ENCODE peak calls at places on chromosomes 4 and X, in five cellular contexts. One of them, this sample, is unnamed. For H3K9me3 and H3K4me1, the result is how much of the 10 kb centered on the place peaks cover.

GRCh38 chr4:169229571-169230028 is 41.2 kb downstream of the SH3RF1 start:
- DNase-seq in A549: peak
- DNase-seq in right lobe of liver: no peak
- DNase-seq in OCI-LY7: no peak
- DNase-seq in tibial nerve: no peak
- DNase-seq in this sample: no peak

GRCh38 chr4:141027421-141027820 is 105.8 kb downstream of the RNF150 start:
- DNase-seq in OCI-LY7: no peak
- DNase-seq in tibial nerve: no peak
- DNase-seq in A549: no peak
- DNase-seq in right lobe of liver: peak
- DNase-seq in this sample: no peak

GRCh38 chrX:41475611-41476241 is 28.6 kb downstream of the NYX start:
- DNase-seq in tibial nerve: no peak
- DNase-seq in OCI-LY7: no peak
- DNase-seq in A549: no peak
- DNase-seq in right lobe of liver: no peak
- DNase-seq in this sample: peak

GRCh38 chr4:117773067-117773946 is 261.0 kb upstream of the NDST3 start:
- DNase-seq in A549: no peak
- DNase-seq in tibial nerve: no peak
- DNase-seq in OCI-LY7: no peak
- DNase-seq in right lobe of liver: no peak
- DNase-seq in this sample: no peak

GRCh38 chrX:51494409-51494808 is 2.0 kb downstream of the NUDT11 start:
- DNase-seq in A549: no peak
- DNase-seq in right lobe of liver: no peak
- DNase-seq in OCI-LY7: peak
- DNase-seq in tibial nerve: no peak
- DNase-seq in this sample: peak

GRCh38 chr4:39469429-39470077 is 10.7 kb downstream of the LIAS start:
- DNase-seq in OCI-LY7: peak
- DNase-seq in right lobe of liver: peak
- DNase-seq in A549: peak
- DNase-seq in tibial nerve: no peak
- DNase-seq in this sample: peak

GRCh38 chr4:39933689-39934590 is 43.8 kb downstream of the PDS5A start:
- DNase-seq in A549: no peak
- DNase-seq in tibial nerve: no peak
- DNase-seq in OCI-LY7: no peak
- DNase-seq in right lobe of liver: no peak
- DNase-seq in this sample: no peak

GRCh38 chr4:186689476-186689875 is 34.2 kb downstream of the FAT1 start:
- DNase-seq in right lobe of liver: no peak
- DNase-seq in tibial nerve: no peak
- DNase-seq in OCI-LY7: no peak
- DNase-seq in A549: no peak
- DNase-seq in this sample: no peak

GRCh38 chr4:20271954-20272353 is 20.2 kb downstream of the SLIT2 start:
- DNase-seq in tibial nerve: no peak
- DNase-seq in A549: no peak
- DNase-seq in OCI-LY7: no peak
- DNase-seq in right lobe of liver: no peak
- DNase-seq in this sample: no peak

GRCh38 chr4:110049951-110050925 is 137.6 kb downstream of the EGF start:
- DNase-seq in right lobe of liver: no peak
- DNase-seq in A549: peak
- DNase-seq in OCI-LY7: peak
- DNase-seq in tibial nerve: peak
- DNase-seq in this sample: peak

GRCh38 chr4:171932238-171932637 is 119.0 kb downstream of the GALNTL6 start:
- DNase-seq in A549: no peak
- DNase-seq in OCI-LY7: no peak
- DNase-seq in tibial nerve: no peak
- DNase-seq in right lobe of liver: no peak
- DNase-seq in this sample: no peak

GRCh38 chrX:119121341-119121740 is 6.3 kb downstream of the KIAA1210 start:
- DNase-seq in tibial nerve: no peak
- DNase-seq in A549: no peak
- DNase-seq in OCI-LY7: no peak
- DNase-seq in right lobe of liver: no peak
- DNase-seq in this sample: no peak

GRCh38 chrX:40687169-40687568 is 39.8 kb upstream of the CXorf38 start:
- DNase-seq in OCI-LY7: no peak
- DNase-seq in right lobe of liver: no peak
- DNase-seq in tibial nerve: no peak
- DNase-seq in A549: no peak
- DNase-seq in this sample: no peak

GRCh38 chrX:10483191-10483808 is 137.1 kb downstream of the MID1 start:
- DNase-seq in right lobe of liver: no peak
- DNase-seq in tibial nerve: no peak
- DNase-seq in A549: no peak
- DNase-seq in OCI-LY7: no peak
- DNase-seq in this sample: no peak

DNA sequence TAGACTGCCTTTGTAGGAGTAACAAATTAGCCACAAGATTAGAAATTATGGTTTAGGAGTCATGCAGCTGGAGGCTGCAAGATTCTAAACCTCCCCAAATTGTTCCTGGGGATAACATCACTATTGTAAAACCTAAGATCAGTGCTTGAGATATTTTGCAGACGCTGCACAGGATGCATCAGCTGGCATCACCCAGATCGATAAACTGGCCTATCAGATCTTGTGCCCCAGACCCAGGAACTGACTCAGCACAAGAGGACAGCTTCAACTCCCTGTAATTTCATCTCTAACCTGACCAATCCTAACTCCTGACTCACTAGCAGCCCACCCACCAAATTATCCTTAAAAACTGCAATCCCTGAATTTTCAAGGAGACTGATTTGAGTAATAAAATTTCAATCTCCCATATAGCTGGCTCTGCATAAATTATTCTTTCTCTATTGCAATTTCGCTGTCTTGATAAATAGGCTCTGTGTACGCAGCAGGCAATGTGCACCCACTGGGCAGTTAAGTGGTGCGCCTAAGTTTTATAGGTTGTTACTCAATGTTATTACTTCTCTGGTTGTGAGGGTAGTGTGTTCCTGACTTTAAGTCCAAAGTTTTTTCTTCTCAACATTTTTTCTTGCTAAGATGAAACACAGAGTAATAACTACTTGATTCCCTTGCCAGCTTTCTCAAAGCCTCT is 312.2 kb upstream of the DKK2 start:
- DNase-seq in right lobe of liver: no peak
- DNase-seq in tibial nerve: no peak
- DNase-seq in OCI-LY7: no peak
- DNase-seq in A549: no peak
- DNase-seq in this sample: no peak
- H3K4me3 ChIP-seq in right lobe of liver: no peak
- H3K4me3 ChIP-seq in tibial nerve: no peak
- H3K4me3 ChIP-seq in OCI-LY7: no peak
- H3K4me3 ChIP-seq in A549: no peak
- H3K4me3 ChIP-seq in this sample: no peak

GRCh38 chr4:48005781-48006180 is 10.7 kb downstream of the CNGA1 start:
- DNase-seq in right lobe of liver: no peak
- DNase-seq in tibial nerve: no peak
- DNase-seq in OCI-LY7: no peak
- DNase-seq in A549: no peak
- DNase-seq in this sample: no peak

GRCh38 chr4:48011722-48012121 is 4.8 kb downstream of the CNGA1 start:
- DNase-seq in right lobe of liver: no peak
- DNase-seq in tibial nerve: no peak
- DNase-seq in A549: no peak
- DNase-seq in OCI-LY7: no peak
- DNase-seq in this sample: no peak

GRCh38 chr4:48012819-48013218 is 3.7 kb downstream of the CNGA1 start:
- DNase-seq in OCI-LY7: no peak
- DNase-seq in right lobe of liver: no peak
- DNase-seq in tibial nerve: no peak
- DNase-seq in A549: no peak
- DNase-seq in this sample: no peak

GRCh38 chr4:48002267-48002666 is 14.2 kb downstream of the CNGA1 start:
- DNase-seq in right lobe of liver: no peak
- DNase-seq in tibial nerve: no peak
- DNase-seq in OCI-LY7: no peak
- DNase-seq in A549: no peak
- DNase-seq in this sample: no peak

GRCh38 chr4:48008021-48008596 is 8.4 kb downstream of the CNGA1 start:
- DNase-seq in tibial nerve: no peak
- DNase-seq in OCI-LY7: peak
- DNase-seq in A549: no peak
- DNase-seq in right lobe of liver: no peak
- DNase-seq in this sample: peak
- H3K9me3 ChIP-seq in tibial nerve: under half
- H3K9me3 ChIP-seq in OCI-LY7: under half
- H3K9me3 ChIP-seq in A549: under half
- H3K9me3 ChIP-seq in right lobe of liver: under half
- H3K9me3 ChIP-seq in this sample: under half

GRCh38 chr4:53713767-53714166 is 122.5 kb upstream of the LNX1 start:
- DNase-seq in A549: no peak
- DNase-seq in tibial nerve: no peak
- DNase-seq in right lobe of liver: no peak
- DNase-seq in OCI-LY7: no peak
- DNase-seq in this sample: no peak
- H3K4me1 ChIP-seq in A549: under half
- H3K4me1 ChIP-seq in tibial nerve: under half
- H3K4me1 ChIP-seq in right lobe of liver: under half
- H3K4me1 ChIP-seq in OCI-LY7: under half
- H3K4me1 ChIP-seq in this sample: under half

DNA sequence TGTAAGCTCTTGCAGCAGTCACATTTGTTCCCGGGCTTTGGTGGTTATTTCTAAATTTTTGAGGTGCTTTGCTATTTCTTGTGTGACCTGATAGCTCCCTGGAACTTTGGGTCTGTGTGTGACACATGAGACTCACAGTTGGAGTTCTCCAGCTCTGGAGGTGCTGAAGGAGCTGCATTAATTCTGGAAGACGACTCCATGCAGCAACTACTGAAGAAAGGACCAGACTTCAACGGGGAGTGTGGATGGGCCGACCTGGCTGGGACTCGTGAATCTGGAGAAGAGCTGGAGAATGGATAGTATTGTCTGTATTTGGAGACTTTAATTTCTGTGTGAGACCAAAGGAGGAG is 1.5 kb downstream of the MRFAP1 start:
- DNase-seq in right lobe of liver: no peak
- DNase-seq in tibial nerve: no peak
- DNase-seq in OCI-LY7: no peak
- DNase-seq in A549: no peak
- DNase-seq in this sample: no peak
- H3K4me3 ChIP-seq in right lobe of liver: peak
- H3K4me3 ChIP-seq in tibial nerve: peak
- H3K4me3 ChIP-seq in OCI-LY7: peak
- H3K4me3 ChIP-seq in A549: peak
- H3K4me3 ChIP-seq in this sample: peak

DNA sequence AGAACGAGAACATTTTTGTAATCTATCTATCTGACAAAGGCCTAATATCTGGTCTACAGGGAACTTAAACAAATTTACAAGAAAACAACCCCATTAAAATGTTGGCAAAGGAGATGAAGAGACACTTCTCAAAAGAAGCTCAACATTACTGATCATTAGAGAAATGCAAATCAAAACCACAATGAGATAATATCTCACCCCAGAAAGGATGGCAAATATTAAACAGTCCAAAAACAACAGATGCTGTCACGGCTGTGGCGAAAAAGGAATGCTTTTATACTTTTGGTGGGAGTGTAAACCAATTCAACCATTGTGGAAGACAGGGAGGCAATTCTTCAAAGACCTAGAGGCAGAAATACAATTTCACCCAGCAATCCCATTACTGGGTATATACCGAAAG is 2284.8 kb downstream of the ARAP2 start:
- DNase-seq in OCI-LY7: no peak
- DNase-seq in right lobe of liver: no peak
- DNase-seq in A549: no peak
- DNase-seq in tibial nerve: no peak
- DNase-seq in this sample: peak
- H3K9me3 ChIP-seq in OCI-LY7: under half
- H3K9me3 ChIP-seq in right lobe of liver: under half
- H3K9me3 ChIP-seq in A549: under half
- H3K9me3 ChIP-seq in tibial nerve: under half
- H3K9me3 ChIP-seq in this sample: under half